ENCODE peak calls at places on chromosomes 1 and 21, in six cellular contexts. Z is T-cell, P is RPMI8226, E is fibroblast of the aortic adventitia, Q is spleen, W is osteocyte. U is an unnamed sample.

GRCh38 chr1:234699795-234700665 is 90.1 kb upstream of the IRF2BP2 start:
- DNase-seq in W (peak), P (peak), E (peak), Z (no peak), Q (no peak), U (no peak)

GRCh38 chr1:205916541-205916940 is 26.7 kb downstream of the SLC26A9 start:
- DNase-seq in E (peak), Z (no peak), Q (no peak), W (peak), P (no peak), U (no peak)

GRCh38 chr1:5856246-5856815 is 135.9 kb downstream of the NPHP4 start:
- DNase-seq in E (no peak), W (no peak), Q (no peak), Z (no peak), P (no peak), U (no peak)

GRCh38 chr1:188433428-188433827 is 1604.7 kb downstream of the PLA2G4A start:
- DNase-seq in Q (no peak), Z (no peak), E (no peak), W (no peak), P (no peak), U (no peak)

GRCh38 chr1:205013683-205014367 is 29.2 kb upstream of the CNTN2 start:
- DNase-seq in P (peak), W (no peak), Z (no peak), E (peak), Q (no peak), U (no peak)

GRCh38 chr1:108892356-108893140 is 15.8 kb downstream of the GPSM2 start:
- DNase-seq in Q (no peak), E (peak), P (no peak), Z (no peak), W (no peak), U (no peak)

GRCh38 chr1:51241119-51241518 is 5.0 kb downstream of the RNF11 start:
- DNase-seq in Z (no peak), E (no peak), W (no peak), P (no peak), Q (no peak), U (no peak)

GRCh38 chr1:225652726-225653462 is at the start of gene ENAH:
- DNase-seq in E (peak), Z (peak), Q (peak), W (peak), P (peak), U (peak)

GRCh38 chr1:26034504-26035202 is 11.3 kb downstream of the SLC30A2 start:
- DNase-seq in Z (no peak), P (no peak), Q (no peak), E (no peak), W (no peak), U (no peak)

GRCh38 chr1:61334718-61335589 is 252.6 kb downstream of the NFIA start:
- DNase-seq in Z (no peak), W (no peak), Q (no peak), E (peak), P (no peak), U (no peak)

GRCh38 chr1:233244183-233244582 is 51.3 kb downstream of the PCNX2 start:
- DNase-seq in Q (no peak), P (no peak), W (no peak), E (peak), Z (no peak), U (no peak)

GRCh38 chr1:15248238-15248637 is 1.2 kb downstream of the FHAD1 start:
- DNase-seq in Z (no peak), E (no peak), P (no peak), Q (no peak), W (no peak), U (no peak)

GRCh38 chr1:113940365-113941244 is 11.5 kb downstream of the HIPK1 start:
- DNase-seq in W (no peak), Q (no peak), P (no peak), Z (peak), E (no peak), U (peak)

GRCh38 chr1:29415156-29415830 is 179.0 kb downstream of the PTPRU start:
- DNase-seq in P (peak), W (peak), Q (no peak), Z (no peak), E (no peak), U (no peak)

GRCh38 chr1:156245451-156246232 is 2.2 kb downstream of the PAQR6 start:
- DNase-seq in Z (peak), E (no peak), P (peak), Q (peak), W (no peak), U (peak)

GRCh38 chr21:45914321-45914845 is 67.2 kb upstream of the COL6A1 start:
- DNase-seq in Z (no peak), Q (no peak), E (no peak), P (no peak), W (no peak), U (no peak)

GRCh38 chr1:111227875-111228747 is 598 bp downstream of the CHI3L2 start:
- DNase-seq in P (no peak), W (no peak), Z (no peak), Q (no peak), E (peak), U (no peak)

GRCh38 chr1:234941711-234942320 is 186.8 kb downstream of the TOMM20 start:
- DNase-seq in P (no peak), W (no peak), E (no peak), Q (no peak), Z (no peak), U (no peak)

GRCh38 chr1:223129229-223129851 is 13.7 kb downstream of the TLR5 start:
- DNase-seq in P (peak), W (peak), Q (peak), Z (peak), E (peak), U (peak)

GRCh38 chr1:208047476-208047934 is 136.6 kb upstream of the CD34 start:
- DNase-seq in W (no peak), P (no peak), Z (no peak), Q (no peak), E (peak), U (no peak)

GRCh38 chr1:109214695-109215623 is 1.2 kb downstream of the SARS1 start:
- DNase-seq in W (peak), P (peak), E (peak), Z (no peak), Q (no peak), U (peak)

GRCh38 chr1:156025873-156026272 is 5.1 kb upstream of the SSR2 start:
- DNase-seq in P (peak), Z (peak), Q (no peak), E (peak), W (no peak), U (peak)

GRCh38 chr1:202858306-202858705 is 30.6 kb downstream of the RABIF start:
- DNase-seq in Z (no peak), W (no peak), E (peak), Q (no peak), P (no peak), U (no peak)

GRCh38 chr1:7121622-7121988 is 336.4 kb downstream of the CAMTA1 start:
- DNase-seq in E (no peak), Q (no peak), W (no peak), P (no peak), Z (no peak), U (no peak)

GRCh38 chr1:55037733-55038551 is 1.4 kb upstream of the PCSK9 start:
- DNase-seq in E (no peak), Z (no peak), Q (no peak), W (no peak), P (no peak), U (no peak)

U was measured in activated CD8-positive, alpha-beta T cell treated with anti-CD3 and anti-CD28 coated beads, Interleukin-2, amount 10 ng/mL, durations not matched to agents 7 days and 5 days.